ENCODE peak calls at places on chromosomes 1 and 21, in five cellular contexts. W is tibial nerve, J is neural progenitor cell, T is RWPE1, U is IMR-90. Z is an unnamed sample.

GRCh38 chr1:12616709-12617373 is 1.2 kb downstream of the DHRS3 start:
- DNase-seq in W (no peak), J (peak; percentile 59), T (peak; percentile 36), U (no peak), Z (no peak)

GRCh38 chr1:117116090-117116783 is 5.3 kb downstream of the TRIM45 start:
- DNase-seq in W (no peak), J (no peak), T (no peak), U (no peak), Z (no peak)

GRCh38 chr1:115828101-115829022 is 12.6 kb downstream of the NHLH2 start:
- DNase-seq in W (no peak), J (peak; percentile 78), T (no peak), U (peak; percentile 9), Z (no peak)

GRCh38 chr21:16419188-16419874 is 689.5 kb downstream of the USP25 start:
- DNase-seq in W (peak; percentile 25), J (peak; percentile 3), T (no peak), U (peak; percentile 57), Z (peak; percentile 61)

GRCh38 chr1:11858158-11858557 is 587 bp downstream of the NPPB start:
- DNase-seq in W (no peak), J (no peak), T (no peak), U (no peak), Z (no peak)

GRCh38 chr1:12032141-12032710 is 12.9 kb downstream of the MIIP start:
- DNase-seq in W (no peak), J (no peak), T (no peak), U (no peak), Z (no peak)

GRCh38 chr21:42438316-42439205 is 34.9 kb downstream of the UBASH3A start:
- DNase-seq in W (no peak), J (no peak), T (no peak), U (no peak), Z (no peak)

GRCh38 chr1:220880726-220881506 is 1.7 kb downstream of the HLX start:
- DNase-seq in W (no peak), J (peak; percentile 67), T (peak; percentile 63), U (peak; percentile 87), Z (no peak)

GRCh38 chr1:43664369-43664768 is 14.4 kb downstream of the KDM4A start:
- DNase-seq in W (no peak), J (no peak), T (no peak), U (no peak), Z (no peak)

GRCh38 chr1:18936814-18937481 is 19.5 kb downstream of the IFFO2 start:
- DNase-seq in W (no peak), J (no peak), T (no peak), U (no peak), Z (no peak)

GRCh38 chr1:114448370-114448769 is 62.6 kb downstream of the TRIM33 start:
- DNase-seq in W (no peak), J (no peak), T (no peak), U (no peak), Z (no peak)

GRCh38 chr1:64915381-64916274 is 50.7 kb downstream of the JAK1 start:
- DNase-seq in W (no peak), J (no peak), T (peak; percentile 67), U (peak; percentile 94), Z (no peak)

GRCh38 chr21:33811147-33812024 is 104.2 kb downstream of the ATP5PO start:
- DNase-seq in W (no peak), J (no peak), T (no peak), U (no peak), Z (no peak)

GRCh38 chr1:27365372-27366112 is 1.2 kb downstream of the MAP3K6 start:
- DNase-seq in W (peak; percentile 89), J (peak; percentile 93), T (peak; percentile 90), U (peak; percentile 85), Z (peak; percentile 28)

GRCh38 chr1:50968884-50969610 is 998 bp upstream of the CDKN2C start:
- DNase-seq in W (no peak), J (peak; percentile 65), T (peak; percentile 46), U (no peak), Z (peak; percentile 66)

GRCh38 chr1:109161836-109162606 is 48.1 kb downstream of the ELAPOR1 start:
- DNase-seq in W (no peak), J (no peak), T (peak; percentile 55), U (peak; percentile 89), Z (peak; percentile 15)

GRCh38 chr1:156873659-156874058 is 13.0 kb downstream of the NTRK1 start:
- DNase-seq in W (no peak), J (no peak), T (no peak), U (no peak), Z (no peak)

GRCh38 chr1:86380257-86380861 is 15.8 kb downstream of the ODF2L start:
- DNase-seq in W (no peak), J (peak; percentile 57), T (peak; percentile 57), U (peak; percentile 86), Z (no peak)

GRCh38 chr1:217482356-217483102 is 148.4 kb downstream of the GPATCH2 start:
- DNase-seq in W (no peak), J (no peak), T (peak; percentile 13), U (peak; percentile 93), Z (no peak)

GRCh38 chr1:961132-961652 is 808 bp downstream of the KLHL17 start:
- DNase-seq in W (no peak), J (peak; percentile 55), T (no peak), U (no peak), Z (no peak)
- H3K27ac ChIP-seq in W (no peak overlapping the region), J (no peak overlapping the region), T (peak overlapping the region; percentile 69), U (no peak overlapping the region), Z (no peak overlapping the region)

DNA sequence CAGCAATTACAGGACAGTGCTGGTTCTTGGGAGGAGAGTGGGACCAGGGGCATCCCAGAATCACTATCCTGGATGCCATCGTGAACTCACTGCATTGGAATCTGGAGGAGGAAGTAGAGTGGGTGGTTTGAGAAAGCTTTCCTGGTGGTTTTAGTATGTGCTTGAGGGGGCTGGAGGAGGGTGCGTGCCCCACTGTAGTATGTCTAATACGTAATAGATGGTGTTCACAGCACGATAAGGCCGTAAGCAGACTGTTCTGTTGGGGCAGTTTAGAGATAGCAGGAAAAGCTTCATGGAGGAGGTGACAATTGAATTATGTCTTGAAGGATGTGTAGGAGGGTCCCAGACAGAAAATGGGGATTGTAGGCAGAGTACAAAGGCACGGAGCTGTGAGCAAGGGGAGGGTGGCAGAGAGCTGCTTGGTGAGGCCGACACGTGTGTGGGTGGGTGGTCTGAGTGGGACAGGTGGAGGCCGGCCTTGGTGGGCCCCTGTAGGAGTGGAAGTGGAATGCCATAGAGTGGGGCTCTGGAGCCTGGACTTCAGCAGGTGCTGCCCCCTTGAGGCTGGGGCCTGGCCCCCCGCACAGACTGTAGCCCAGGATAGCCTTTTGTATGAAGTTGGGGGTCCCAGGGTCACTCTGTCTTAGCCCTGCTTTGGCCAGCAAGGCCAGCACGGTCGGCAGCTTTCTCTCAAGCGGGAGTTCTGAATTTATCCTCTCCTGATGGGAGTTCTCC is 37.0 kb downstream of the IL6R start:
- DNase-seq in W (no peak), J (peak; percentile 19), T (no peak), U (peak; percentile 64), Z (no peak)
- H3K27ac ChIP-seq in W (no peak overlapping the region), J (no peak overlapping the region), T (peak overlapping the region; percentile 23), U (no peak overlapping the region), Z (no peak overlapping the region)

GRCh38 chr1:204274441-204274840 is 60.7 kb upstream of the GOLT1A start:
- DNase-seq in W (no peak), J (no peak), T (no peak), U (peak; percentile 69), Z (no peak)

GRCh38 chr1:204278973-204279372 is 65.2 kb upstream of the GOLT1A start:
- DNase-seq in W (no peak), J (peak; percentile 67), T (no peak), U (no peak), Z (no peak)

GRCh38 chr1:204278254-204278653 is 64.5 kb upstream of the GOLT1A start:
- DNase-seq in W (no peak), J (no peak), T (no peak), U (peak; percentile 36), Z (no peak)

GRCh38 chr1:204271970-204272369 is 58.2 kb upstream of the GOLT1A start:
- DNase-seq in W (no peak), J (no peak), T (no peak), U (no peak), Z (no peak)

DNA sequence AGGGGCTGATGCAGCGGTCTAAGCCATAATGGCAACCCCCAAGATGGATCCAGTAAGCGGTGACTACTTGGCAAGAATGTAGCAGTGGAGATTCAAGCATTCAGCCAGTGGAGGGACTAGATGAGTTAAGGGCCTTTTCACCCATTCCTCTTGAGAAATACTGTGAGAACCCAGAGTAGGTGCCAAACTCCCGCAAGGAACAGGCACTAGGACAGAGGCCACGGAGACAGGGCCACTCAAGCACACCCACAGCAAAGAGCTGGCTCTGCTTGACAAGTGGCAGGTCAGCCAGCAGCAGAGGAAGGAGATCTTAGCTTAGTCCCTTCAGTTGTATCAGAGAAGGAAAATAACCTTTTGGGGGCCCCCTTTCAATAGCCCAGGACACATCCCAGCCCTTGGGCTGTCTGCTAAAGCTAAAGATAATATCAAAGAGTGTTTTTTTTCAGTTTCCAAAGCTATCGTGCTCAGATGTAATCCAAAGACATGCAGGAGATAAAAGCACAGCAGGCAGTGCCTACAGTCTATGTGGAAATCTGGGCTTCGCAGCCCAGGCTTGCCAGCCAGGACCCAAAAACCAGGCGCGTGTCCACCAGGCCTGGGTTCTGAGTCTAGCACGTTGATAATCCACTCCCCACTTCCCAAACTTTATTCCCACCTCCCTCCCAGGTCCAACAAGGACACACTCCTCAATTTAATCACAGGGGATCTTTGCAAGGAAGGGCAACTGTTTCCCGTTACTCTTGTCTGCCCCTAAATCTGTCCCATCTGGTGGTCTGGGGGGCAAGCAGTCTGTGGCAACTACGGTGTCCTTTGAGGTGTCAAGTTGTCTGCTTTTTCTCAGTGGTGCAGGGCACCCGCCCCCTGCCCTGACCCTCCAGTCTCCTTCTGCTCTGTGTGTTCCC is 62.2 kb upstream of the GOLT1A start:
- DNase-seq in W (no peak), J (no peak), T (no peak), U (no peak), Z (no peak)
- H3K27ac ChIP-seq in W (no peak overlapping the region), J (no peak overlapping the region), T (no peak overlapping the region), U (no peak overlapping the region), Z (peak overlapping the region; percentile 19)

GRCh38 chr1:15963363-15963967 is 12.4 kb downstream of the ZBTB17 start:
- DNase-seq in W (no peak), J (no peak), T (no peak), U (no peak), Z (no peak)

GRCh38 chr1:15962671-15963362 is 13.1 kb downstream of the ZBTB17 start:
- DNase-seq in W (no peak), J (no peak), T (no peak), U (no peak), Z (no peak)

GRCh38 chr1:15962176-15962575 is 13.7 kb downstream of the ZBTB17 start:
- DNase-seq in W (no peak), J (no peak), T (no peak), U (no peak), Z (no peak)

GRCh38 chr1:15965228-15965767 is 10.6 kb downstream of the ZBTB17 start:
- DNase-seq in W (no peak), J (no peak), T (no peak), U (peak; percentile 79), Z (peak; percentile 73)

DNA sequence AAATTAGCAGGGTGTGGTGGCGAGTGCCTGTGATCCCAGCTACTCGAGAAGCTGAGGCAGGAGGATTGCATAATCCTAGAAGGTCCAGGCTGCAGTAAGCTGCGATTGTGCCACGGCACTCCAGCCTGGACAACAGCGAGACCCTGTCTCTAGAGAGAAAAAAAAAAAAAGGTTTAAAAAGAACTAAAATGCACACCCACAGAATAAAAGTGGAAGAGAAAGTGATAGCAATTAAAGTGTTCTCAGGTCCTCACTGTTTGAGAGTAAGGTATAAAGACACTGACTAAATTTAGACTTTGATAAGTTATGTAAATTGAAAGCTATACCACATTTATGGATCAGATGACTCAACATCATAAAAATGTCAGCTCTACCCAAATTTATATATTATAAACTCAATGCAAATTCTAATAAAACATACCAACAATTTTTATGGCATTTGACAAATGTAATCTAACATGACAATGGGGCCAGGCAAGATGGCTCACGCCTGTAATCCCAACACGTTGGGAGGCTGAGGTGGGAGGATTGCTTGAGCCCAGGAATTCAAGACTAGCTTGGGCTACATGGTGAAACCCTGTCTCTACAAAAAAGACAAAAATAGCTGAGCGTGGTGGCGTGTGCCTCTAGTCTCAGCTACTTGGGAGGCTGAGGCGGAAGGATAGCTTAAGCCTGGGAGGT is 11.8 kb downstream of the ZBTB17 start:
- DNase-seq in W (no peak), J (no peak), T (no peak), U (no peak), Z (no peak)
- H3K27ac ChIP-seq in W (peak overlapping the region; percentile 13), J (no peak overlapping the region), T (peak overlapping the region; percentile 71), U (no peak overlapping the region), Z (peak overlapping the region; percentile 94)